ENCODE peak calls at places on chromosomes 5 and 9, in eight cellular contexts. V is left ventricle myocardium inferior; X is tibial artery; A is tibial nerve; H is breast epithelium; W is Karpas-422; F is fibroblast of lung; E is CD4-positive, alpha-beta memory T cell. Z is an unnamed sample.

GRCh38 chr5:132839426-132840301 is 9.2 kb upstream of the SHROOM1 start:
- DNase-seq in V (no peak), X (no peak), A (no peak), H (no peak), W (no peak), F (peak; percentile 68), E (no peak), Z (peak; percentile 48)

GRCh38 chr9:69265891-69266290 is 59.1 kb upstream of the ENTREP1 start:
- DNase-seq in V (no peak), X (no peak), A (no peak), H (no peak), W (no peak), F (peak; percentile 9), E (no peak), Z (no peak)

GRCh38 chr5:134902071-134902801 is 2.7 kb upstream of the PCBD2 start:
- DNase-seq in V (no peak), X (no peak), A (no peak), H (no peak), W (peak; percentile 76), F (no peak), E (no peak), Z (no peak)

GRCh38 chr5:57298295-57298984 is 124.6 kb downstream of the GPBP1 start:
- DNase-seq in V (peak; percentile 65), X (peak; percentile 83), A (peak; percentile 73), H (peak; percentile 78), W (peak; percentile 92), F (peak; percentile 89), E (peak; percentile 78), Z (peak; percentile 53)

GRCh38 chr9:124285903-124286291 is 28.1 kb downstream of the NEK6 start:
- DNase-seq in V (peak; percentile 60), X (peak; percentile 96), A (peak; percentile 78), H (no peak), W (no peak), F (peak; percentile 98), E (no peak), Z (peak; percentile 86)

GRCh38 chr5:140182075-140182709 is 7.2 kb downstream of the CYSTM1 start:
- DNase-seq in V (no peak), X (no peak), A (no peak), H (no peak), W (no peak), F (peak; percentile 80), E (no peak), Z (no peak)

GRCh38 chr5:146561711-146562110 is 45.7 kb upstream of the GPR151 start:
- DNase-seq in V (no peak), X (no peak), A (no peak), H (no peak), W (no peak), F (no peak), E (no peak), Z (no peak)

GRCh38 chr5:11719888-11720481 is 184.3 kb downstream of the CTNND2 start:
- DNase-seq in V (peak; percentile 20), X (no peak), A (no peak), H (no peak), W (peak; percentile 69), F (no peak), E (no peak), Z (peak; percentile 14)

GRCh38 chr9:36847781-36848673 is 186.0 kb downstream of the PAX5 start:
- DNase-seq in V (no peak), X (no peak), A (no peak), H (no peak), W (no peak), F (no peak), E (no peak), Z (peak; percentile 12)
- H3K27me3 ChIP-seq in V (peaks cover 79% of the 10 kb centered on the region), X (no peaks in the 10 kb centered on the region), A (no peaks in the 10 kb centered on the region), H (peaks cover 7% of the 10 kb centered on the region), W (no peaks in the 10 kb centered on the region), F (peaks cover 10% of the 10 kb centered on the region), E (no peaks in the 10 kb centered on the region), Z (peaks cover 44% of the 10 kb centered on the region)

GRCh38 chr5:42951169-42951846 is 88.8 kb downstream of the ANXA2R start:
- DNase-seq in V (peak; percentile 26), X (peak; percentile 75), A (no peak), H (no peak), W (peak; percentile 70), F (peak; percentile 66), E (peak; percentile 88), Z (no peak)

GRCh38 chr5:42949348-42950090 is 90.6 kb downstream of the ANXA2R start:
- DNase-seq in V (peak; percentile 46), X (peak; percentile 77), A (no peak), H (no peak), W (peak; percentile 78), F (peak; percentile 90), E (peak; percentile 76), Z (no peak)

GRCh38 chr5:42950091-42950465 is 90.0 kb downstream of the ANXA2R start:
- DNase-seq in V (no peak), X (no peak), A (no peak), H (no peak), W (no peak), F (no peak), E (no peak), Z (no peak)

GRCh38 chr5:42950466-42951168 is 89.5 kb downstream of the ANXA2R start:
- DNase-seq in V (peak; percentile 43), X (peak; percentile 90), A (peak; percentile 34), H (no peak), W (peak; percentile 56), F (peak; percentile 100), E (peak; percentile 66), Z (peak; percentile 99)

GRCh38 chr5:42948961-42949347 is 91.2 kb downstream of the ANXA2R start:
- DNase-seq in V (no peak), X (no peak), A (no peak), H (no peak), W (no peak), F (peak; percentile 38), E (no peak), Z (no peak)
- H3K27me3 ChIP-seq in V (peaks cover 100% of the 10 kb centered on the region), X (no peaks in the 10 kb centered on the region), A (peaks cover 47% of the 10 kb centered on the region), H (peaks cover 30% of the 10 kb centered on the region), W (no peaks in the 10 kb centered on the region), F (no peaks in the 10 kb centered on the region), E (no peaks in the 10 kb centered on the region), Z (peaks cover 2% of the 10 kb centered on the region)

DNA sequence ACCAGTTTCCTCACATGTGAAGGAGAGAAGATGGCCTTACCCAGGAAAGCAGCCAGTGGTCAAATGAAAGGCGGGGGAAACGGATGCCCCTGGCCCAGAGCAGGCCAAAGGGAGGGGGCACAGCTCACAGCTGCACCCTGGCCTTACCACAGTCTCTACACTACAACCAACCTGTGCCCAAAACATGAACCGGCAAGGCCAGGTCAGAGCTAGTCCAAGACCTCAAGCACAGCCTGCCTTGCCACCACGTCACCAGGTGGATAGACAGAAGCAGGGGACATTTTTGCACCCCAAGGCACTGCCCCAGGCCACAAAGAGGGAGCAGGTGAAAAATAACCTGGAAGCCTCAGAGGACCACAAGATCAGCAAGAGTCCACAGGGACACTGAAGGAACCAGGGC is 4.5 kb downstream of the GRIN1 start:
- DNase-seq in V (no peak), X (no peak), A (no peak), H (no peak), W (no peak), F (no peak), E (no peak), Z (no peak)
- H3K27me3 ChIP-seq in V (peaks cover 92% of the 10 kb centered on the region), X (no peaks in the 10 kb centered on the region), A (peaks cover 89% of the 10 kb centered on the region), H (peaks cover 85% of the 10 kb centered on the region), W (no peaks in the 10 kb centered on the region), F (peaks cover 22% of the 10 kb centered on the region), E (peaks cover 25% of the 10 kb centered on the region), Z (peaks cover 76% of the 10 kb centered on the region)

GRCh38 chr5:81256766-81257165 is 23.6 kb downstream of the CKMT2 start:
- DNase-seq in V (no peak), X (no peak), A (no peak), H (no peak), W (no peak), F (no peak), E (no peak), Z (no peak)
- H3K27me3 ChIP-seq in V (no peaks in the 10 kb centered on the region), X (no peaks in the 10 kb centered on the region), A (no peaks in the 10 kb centered on the region), H (no peaks in the 10 kb centered on the region), W (no peaks in the 10 kb centered on the region), F (no peaks in the 10 kb centered on the region), E (no peaks in the 10 kb centered on the region), Z (no peaks in the 10 kb centered on the region)

DNA sequence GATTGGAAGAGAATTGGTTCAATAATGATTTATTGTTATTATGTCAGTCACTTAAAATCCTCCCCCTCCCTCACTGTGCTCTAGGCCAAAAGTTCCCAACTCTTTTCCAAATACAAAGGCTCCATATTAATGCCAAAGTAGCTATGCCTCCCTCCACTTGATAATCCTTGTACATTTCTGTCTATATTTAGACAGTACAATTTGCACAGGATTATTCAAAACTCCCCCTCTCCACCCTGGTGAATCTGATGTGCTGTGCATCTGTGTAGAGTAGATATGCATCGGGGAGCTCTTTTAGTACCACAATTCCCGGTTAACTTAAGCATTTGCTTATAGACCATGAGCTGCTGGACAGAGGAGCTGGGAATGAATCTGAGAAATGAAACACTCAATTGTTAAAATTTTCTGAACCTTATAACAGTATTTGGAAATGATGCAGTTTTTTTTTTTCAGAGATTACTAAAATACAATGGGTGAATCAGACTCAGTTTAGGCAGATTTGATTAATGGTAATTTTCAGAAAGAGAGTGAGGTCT is 27.6 kb downstream of the GLRA1 start:
- DNase-seq in V (no peak), X (no peak), A (no peak), H (no peak), W (no peak), F (no peak), E (no peak), Z (no peak)
- H3K27me3 ChIP-seq in V (no peaks in the 10 kb centered on the region), X (no peaks in the 10 kb centered on the region), A (no peaks in the 10 kb centered on the region), H (no peaks in the 10 kb centered on the region), W (no peaks in the 10 kb centered on the region), F (no peaks in the 10 kb centered on the region), E (no peaks in the 10 kb centered on the region), Z (no peaks in the 10 kb centered on the region)

GRCh38 chr9:37395663-37396062 is 26.8 kb upstream of the GRHPR start:
- DNase-seq in V (no peak), X (no peak), A (no peak), H (no peak), W (no peak), F (no peak), E (no peak), Z (no peak)
- H3K27me3 ChIP-seq in V (no peaks in the 10 kb centered on the region), X (no peaks in the 10 kb centered on the region), A (no peaks in the 10 kb centered on the region), H (no peaks in the 10 kb centered on the region), W (no peaks in the 10 kb centered on the region), F (peaks cover 2% of the 10 kb centered on the region), E (no peaks in the 10 kb centered on the region), Z (peaks cover 3% of the 10 kb centered on the region)